ENCODE peak calls at places on chromosomes 1 and 21, in four cellular contexts. R, K, E and P are unnamed samples.

GRCh38 chr1:161702250-161702649 is 4.8 kb upstream of the FCRLA start:
- DNase-seq in R (no peak), K (no peak), E (no peak), P (no peak)

GRCh38 chr1:161260939-161261858 is 2.7 kb downstream of the PCP4L1 start:
- DNase-seq in R (no peak), K (no peak), E (no peak), P (no peak)

GRCh38 chr1:93200714-93201113 is 20.2 kb downstream of the CCDC18 start:
- DNase-seq in R (no peak), K (no peak), E (no peak), P (no peak)

GRCh38 chr1:35426097-35426586 is 131.1 kb downstream of the KIAA0319L start:
- DNase-seq in R (no peak), K (no peak), E (no peak), P (no peak)

GRCh38 chr21:24160528-24160927 is 1446.8 kb downstream of the MRPL39 start:
- DNase-seq in R (no peak), K (no peak), E (no peak), P (no peak)

GRCh38 chr1:227728059-227728891 is 6.8 kb downstream of the JMJD4 start:
- DNase-seq in R (peak), K (peak), E (no peak), P (peak)

GRCh38 chr1:22229374-22229773 is 86.5 kb upstream of the WNT4 start:
- DNase-seq in R (peak), K (no peak), E (no peak), P (no peak)

GRCh38 chr1:162213281-162213909 is 143.9 kb downstream of the NOS1AP start:
- DNase-seq in R (peak), K (peak), E (no peak), P (no peak)

GRCh38 chr1:33255347-33256311 is 663 bp upstream of the ZNF362 start:
- DNase-seq in R (peak), K (peak), E (no peak), P (peak)

GRCh38 chr1:168879906-168880734 is 151.1 kb upstream of the DPT start:
- DNase-seq in R (peak), K (peak), E (no peak), P (no peak)

GRCh38 chr1:160340146-160340545 is 2.9 kb downstream of the COPA start:
- DNase-seq in R (no peak), K (no peak), E (no peak), P (no peak)

GRCh38 chr1:39802496-39803260 is 14.0 kb upstream of the BMP8B start:
- DNase-seq in R (no peak), K (no peak), E (no peak), P (no peak)

GRCh38 chr1:181659348-181659957 is 176.1 kb downstream of the CACNA1E start:
- DNase-seq in R (no peak), K (no peak), E (no peak), P (no peak)

GRCh38 chr1:104132386-104132973 is 382.8 kb downstream of the AMY1C start:
- DNase-seq in R (peak), K (no peak), E (no peak), P (no peak)

GRCh38 chr1:91217911-91218310 is 186.7 kb downstream of the HFM1 start:
- DNase-seq in R (no peak), K (no peak), E (no peak), P (no peak)

GRCh38 chr1:68269637-68270430 is 37.5 kb upstream of the WLS start:
- DNase-seq in R (peak), K (no peak), E (no peak), P (no peak)

GRCh38 chr21:31713973-31714740 is 17.8 kb downstream of the SCAF4 start:
- DNase-seq in R (peak), K (no peak), E (no peak), P (no peak)

GRCh38 chr21:23101111-23101510 is 2102.9 kb downstream of the NCAM2 start:
- DNase-seq in R (no peak), K (no peak), E (no peak), P (peak)

GRCh38 chr1:244181867-244182266 is 130.8 kb downstream of the ZBTB18 start:
- DNase-seq in R (no peak), K (no peak), E (no peak), P (no peak)

GRCh38 chr1:17260264-17260663 is 11.4 kb downstream of the PADI3 start:
- DNase-seq in R (no peak), K (no peak), E (no peak), P (no peak)

GRCh38 chr1:215669806-215670485 is 102.8 kb downstream of the KCTD3 start:
- DNase-seq in R (no peak), K (no peak), E (no peak), P (no peak)

GRCh38 chr1:219271914-219272545 is 98.4 kb downstream of the LYPLAL1 start:
- DNase-seq in R (peak), K (no peak), E (no peak), P (no peak)

GRCh38 chr1:43763497-43763973 is 56.2 kb downstream of the ST3GAL3 start:
- DNase-seq in R (peak), K (peak), E (peak), P (peak)

GRCh38 chr1:115041654-115042053 is 12.0 kb downstream of the TSHB start:
- DNase-seq in R (peak), K (no peak), E (no peak), P (no peak)

GRCh38 chr1:147089457-147089856 is 82.8 kb downstream of the PRKAB2 start:
- DNase-seq in R (no peak), K (no peak), E (no peak), P (no peak)

GRCh38 chr1:43541141-43541540 is 10.5 kb downstream of the PTPRF start:
- DNase-seq in R (no peak), K (no peak), E (no peak), P (no peak)

GRCh38 chr1:104765115-104765514 is 1015.4 kb downstream of the AMY1C start:
- DNase-seq in R (peak), K (no peak), E (no peak), P (no peak)

GRCh38 chr1:61782771-61783170 is 40.5 kb downstream of the PATJ start:
- DNase-seq in R (no peak), K (no peak), E (no peak), P (no peak)

GRCh38 chr1:23216771-23217420 is 406 bp downstream of the HTR1D start:
- DNase-seq in R (no peak), K (no peak), E (no peak), P (peak)

GRCh38 chr1:160078392-160079195 is 2.7 kb upstream of the KCNJ9 start:
- DNase-seq in R (peak), K (no peak), E (no peak), P (peak)

GRCh38 chr1:172431721-172432192 is 11.3 kb downstream of the C1orf105 start:
- DNase-seq in R (no peak), K (no peak), E (no peak), P (peak)

GRCh38 chr1:155272466-155273133 is 704 bp downstream of the CLK2 start:
- DNase-seq in R (peak), K (no peak), E (no peak), P (no peak)

GRCh38 chr21:8988696-8989095 is 1532.7 kb upstream of the TPTE start:
- DNase-seq in R (no peak), K (no peak), E (no peak), P (no peak)

DNA sequence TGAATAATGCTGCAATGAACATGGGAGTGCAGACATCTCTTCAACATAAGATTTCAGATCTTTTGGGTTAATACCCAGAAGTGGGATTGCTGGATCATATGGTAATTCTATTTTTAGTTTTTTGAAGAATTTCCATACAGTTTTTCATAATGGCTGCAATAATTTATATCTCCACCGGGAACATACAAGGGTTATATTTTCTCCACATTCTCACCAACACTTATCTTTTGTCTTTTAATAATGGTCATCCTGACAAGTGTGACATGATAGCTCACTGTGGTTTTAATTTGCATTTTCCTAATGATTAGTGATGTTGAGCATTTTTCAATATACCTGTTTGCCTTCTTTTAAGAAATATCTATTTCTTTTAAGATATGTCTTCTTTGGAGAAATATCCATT is 44.5 kb upstream of the WARS2 start:
- DNase-seq in R (no peak), K (no peak), E (no peak), P (no peak)
- TF ChIP-seq CTCF in R (no peak), K (no peak), E (no peak), P (peak)

DNA sequence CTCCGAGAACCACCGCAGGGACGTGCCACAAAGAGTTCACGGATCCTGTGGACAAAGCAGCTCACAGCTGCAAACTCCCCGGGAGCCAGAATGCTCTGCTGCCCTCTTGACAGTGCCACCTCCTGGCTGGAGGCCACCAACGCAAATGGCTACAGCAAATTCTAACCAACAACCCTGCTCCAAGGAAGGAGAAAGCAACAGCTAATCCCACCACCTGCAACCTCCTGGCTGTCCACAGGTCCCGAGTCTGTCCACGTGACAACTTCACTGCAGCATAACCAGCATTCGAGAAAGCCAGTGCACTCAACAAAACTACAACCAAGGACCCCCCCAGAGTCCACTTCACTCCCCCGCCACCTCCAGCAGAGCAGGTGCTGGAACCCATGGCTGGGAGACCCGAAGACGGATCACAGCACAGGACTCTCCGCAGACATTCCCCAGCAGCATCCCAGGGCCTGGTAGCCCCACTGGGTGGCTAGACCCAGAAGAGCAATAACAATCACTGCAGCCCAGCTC is 17.3 kb downstream of the POFUT2 start:
- DNase-seq in R (peak), K (no peak), E (no peak), P (no peak)
- TF ChIP-seq CTCF in R (peak), K (no peak), E (no peak), P (no peak)

DNA sequence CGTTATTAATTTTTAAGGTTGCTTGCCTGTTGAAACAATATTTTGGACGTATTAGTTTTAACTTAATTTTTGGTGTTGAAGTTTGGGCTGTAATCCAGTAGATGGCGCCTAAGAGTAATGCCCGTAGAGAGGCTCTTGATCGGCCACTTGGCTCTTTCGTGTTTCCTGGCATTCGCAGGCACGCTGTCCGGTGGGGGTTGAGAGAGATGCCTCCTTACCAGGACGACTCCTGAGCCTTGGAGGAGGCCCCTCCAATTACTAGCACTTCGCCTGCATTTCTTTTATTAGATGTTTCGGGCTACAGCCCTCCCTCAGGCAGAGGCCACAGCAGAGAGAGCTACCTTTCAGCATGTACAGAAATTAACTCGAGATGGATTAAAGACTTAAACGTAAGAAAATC is 12.0 kb downstream of the OR2M4 start:
- DNase-seq in R (peak), K (no peak), E (no peak), P (no peak)
- TF ChIP-seq CTCF in R (peak), K (peak), E (peak), P (peak)

DNA sequence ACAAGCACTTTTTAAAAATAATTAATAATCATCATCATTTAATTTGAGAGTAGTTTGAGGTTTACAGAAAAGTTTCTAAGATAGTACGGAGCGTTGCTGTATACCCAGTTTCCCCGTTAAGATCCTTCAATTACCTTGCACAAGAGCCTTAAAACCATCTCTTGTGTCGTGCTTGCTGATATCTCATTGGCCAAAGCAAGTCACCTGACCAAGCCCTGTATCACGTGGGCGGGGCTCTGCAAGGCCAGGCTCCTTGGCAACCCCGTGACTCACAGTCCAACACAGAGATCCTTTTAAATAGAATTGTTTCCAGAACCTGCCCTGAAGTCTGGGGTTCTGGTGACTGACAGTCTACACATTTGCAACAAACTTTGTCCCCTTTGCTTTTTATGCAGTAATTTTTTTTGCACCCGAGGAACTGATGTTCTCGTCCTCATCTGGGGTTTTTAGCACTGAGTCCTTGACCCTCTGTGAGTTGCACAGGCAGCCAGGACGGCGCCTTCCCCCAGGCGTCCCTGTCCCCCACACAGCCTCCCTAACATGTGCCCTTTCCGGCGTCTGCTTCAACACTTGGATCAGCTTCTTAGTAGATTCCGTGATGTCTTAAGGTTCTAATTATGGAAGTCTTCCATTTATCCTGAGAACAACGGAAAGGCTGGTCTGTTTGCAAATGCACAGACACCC is 183.3 kb upstream of the TMEM51 start:
- DNase-seq in R (peak), K (peak), E (no peak), P (no peak)
- TF ChIP-seq CTCF in R (no peak), K (no peak), E (no peak), P (no peak)

GRCh38 chr1:64865105-64865757 is 101.1 kb downstream of the JAK1 start:
- DNase-seq in R (no peak), K (no peak), E (no peak), P (no peak)

GRCh38 chr1:64864018-64864945 is 102.1 kb downstream of the JAK1 start:
- DNase-seq in R (peak), K (peak), E (no peak), P (no peak)

GRCh38 chr1:64856564-64856963 is 109.8 kb downstream of the JAK1 start:
- DNase-seq in R (peak), K (peak), E (no peak), P (no peak)

GRCh38 chr1:64857347-64857746 is 109.0 kb downstream of the JAK1 start:
- DNase-seq in R (no peak), K (no peak), E (no peak), P (no peak)

GRCh38 chr1:64861611-64862010 is 104.7 kb downstream of the JAK1 start:
- DNase-seq in R (peak), K (no peak), E (no peak), P (peak)
- TF ChIP-seq CTCF in R (peak), K (peak), E (peak), P (peak)

GRCh38 chr1:2412773-2413494 is 570 bp upstream of the PEX10 start:
- DNase-seq in R (peak), K (no peak), E (no peak), P (peak)
- TF ChIP-seq CTCF in R (no peak), K (no peak), E (no peak), P (no peak)

GRCh38 chr1:111332190-111332589 is 41.5 kb downstream of the CHIA start:
- DNase-seq in R (no peak), K (no peak), E (no peak), P (no peak)
- TF ChIP-seq CTCF in R (no peak), K (no peak), E (no peak), P (no peak)

GRCh38 chr1:26094677-26095383 is 16.8 kb upstream of the PDIK1L start:
- DNase-seq in R (peak), K (peak), E (no peak), P (no peak)
- TF ChIP-seq CTCF in R (peak), K (peak), E (peak), P (no peak)